ENCODE peak calls at places on chromosomes 11 and 22, in eight cellular contexts. M, Q, N, O, B, S, X and T are unnamed samples.

GRCh38 chr11:2898366-2899079 is 12.9 kb upstream of the CDKN1C start:
- DNase-seq in N (no peak), S (peak), O (peak), Q (peak), B (peak), X (no peak), M (peak), T (no peak)

GRCh38 chr11:3614742-3615171 is 27.0 kb downstream of the ART5 start:
- DNase-seq in X (no peak), O (no peak), M (peak), Q (no peak), B (no peak), N (no peak), S (no peak), T (no peak)

GRCh38 chr22:37419916-37420655 is 7.2 kb downstream of the ELFN2 start:
- DNase-seq in B (no peak), O (no peak), N (no peak), Q (no peak), S (no peak), X (no peak), M (no peak), T (no peak)

GRCh38 chr11:72430743-72431570 is 3.4 kb downstream of the CLPB start:
- DNase-seq in X (peak), B (peak), M (no peak), S (peak), O (peak), Q (peak), N (peak), T (peak)

GRCh38 chr11:15161746-15162145 is 47.0 kb downstream of the INSC start:
- DNase-seq in S (no peak), X (no peak), B (no peak), Q (no peak), N (no peak), O (no peak), M (no peak), T (no peak)

GRCh38 chr11:129273944-129274343 is 81.8 kb upstream of the ARHGAP32 start:
- DNase-seq in O (no peak), Q (no peak), N (no peak), B (no peak), M (no peak), S (no peak), X (no peak), T (no peak)

GRCh38 chr11:72135891-72136676 is 559 bp downstream of the FOLR3 start:
- DNase-seq in B (no peak), Q (no peak), O (no peak), X (no peak), M (no peak), N (no peak), S (peak), T (no peak)

GRCh38 chr22:17841836-17842235 is 67.6 kb upstream of the BID start:
- DNase-seq in M (no peak), X (no peak), Q (no peak), B (no peak), O (no peak), N (no peak), S (no peak), T (no peak)

DNA sequence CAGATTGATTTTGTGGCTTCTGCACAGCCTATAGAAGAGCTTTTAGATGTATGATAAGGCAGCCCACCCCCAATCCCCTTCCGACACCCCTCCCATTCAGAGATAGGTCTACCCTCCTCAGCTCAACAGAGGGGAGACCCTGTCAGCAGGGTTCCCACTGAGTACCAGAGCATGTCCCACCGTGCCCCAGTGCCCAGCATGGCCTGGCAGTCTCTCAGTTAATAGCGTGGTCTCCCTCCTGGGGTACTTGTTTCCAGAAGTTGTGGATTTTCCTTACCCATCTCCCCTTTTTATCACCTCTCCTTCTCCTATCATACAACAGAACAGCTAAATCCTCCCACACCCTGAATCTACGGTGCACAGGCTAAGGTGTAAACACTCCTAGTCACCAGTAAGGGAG is 6.8 kb downstream of the PLAAT2 start:
- DNase-seq in Q (no peak), B (no peak), S (no peak), N (no peak), O (no peak), M (no peak), X (no peak), T (no peak)
- TF ChIP-seq CTCF in Q (no peak), B (no peak), S (no peak), N (no peak), O (no peak), M (no peak), X (no peak), T (no peak)

GRCh38 chr11:121870202-121871045 is 245.6 kb downstream of the BLID start:
- DNase-seq in O (no peak), X (no peak), Q (no peak), S (no peak), M (no peak), N (no peak), B (peak), T (no peak)
- TF ChIP-seq CTCF in O (no peak), X (peak), Q (peak), S (peak), M (no peak), N (no peak), B (peak), T (no peak)

DNA sequence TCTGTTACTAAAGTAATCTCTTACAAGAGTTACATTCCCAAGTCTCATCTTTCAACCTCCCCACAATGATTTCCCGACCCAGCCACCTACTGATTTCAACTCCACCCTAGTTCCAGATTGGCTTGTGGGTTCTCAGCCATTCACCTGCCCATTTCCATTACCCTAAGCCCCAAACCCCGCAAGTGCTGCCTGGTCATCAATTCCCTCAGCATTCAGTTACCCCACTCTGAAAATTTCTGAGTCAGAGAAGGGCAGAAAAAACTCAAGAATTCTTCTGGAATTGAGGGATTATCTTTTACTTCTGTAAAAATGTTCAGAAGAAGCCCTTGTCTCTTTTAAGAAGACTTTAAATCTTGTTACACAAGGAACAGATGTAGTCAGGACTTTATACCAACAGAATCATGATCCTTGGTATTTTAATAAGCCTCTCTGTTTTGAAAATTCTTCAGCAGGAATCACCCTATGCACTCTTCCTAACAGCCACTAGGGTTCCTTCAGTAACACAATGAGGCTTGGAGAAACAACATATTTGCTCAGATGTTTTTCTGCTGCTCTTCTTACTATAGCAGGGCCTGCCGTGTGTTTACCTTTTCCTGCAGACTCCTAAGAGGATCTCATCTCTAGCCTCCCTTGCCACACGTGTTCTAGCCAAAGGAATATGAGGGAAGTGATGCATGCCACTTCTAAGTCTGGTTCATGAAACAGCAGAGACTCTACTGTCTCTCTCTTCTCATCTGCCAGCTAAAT is 29.2 kb upstream of the PAMR1 start:
- DNase-seq in S (peak), O (no peak), Q (peak), B (peak), X (no peak), M (no peak), N (no peak), T (no peak)
- TF ChIP-seq CTCF in S (peak), O (peak), Q (peak), B (peak), X (no peak), M (no peak), N (peak), T (peak)

GRCh38 chr11:95302211-95302610 is 71.2 kb upstream of the SESN3 start:
- DNase-seq in S (no peak), Q (no peak), N (no peak), B (no peak), X (no peak), M (no peak), O (no peak), T (no peak)

GRCh38 chr11:95297680-95298452 is 66.9 kb upstream of the SESN3 start:
- DNase-seq in B (no peak), N (no peak), Q (no peak), O (no peak), M (no peak), S (no peak), X (no peak), T (no peak)

GRCh38 chr11:95299078-95299611 is 68.1 kb upstream of the SESN3 start:
- DNase-seq in B (no peak), X (no peak), N (no peak), Q (no peak), O (no peak), M (no peak), S (no peak), T (no peak)

GRCh38 chr11:95304777-95305176 is 73.8 kb upstream of the SESN3 start:
- DNase-seq in M (no peak), B (no peak), N (no peak), O (no peak), X (no peak), Q (no peak), S (no peak), T (no peak)

GRCh38 chr11:95301497-95301896 is 70.5 kb upstream of the SESN3 start:
- DNase-seq in Q (no peak), N (no peak), X (no peak), O (peak), M (no peak), S (no peak), B (peak), T (no peak)
- TF ChIP-seq CTCF in Q (no peak), N (no peak), X (no peak), O (no peak), M (no peak), S (no peak), B (no peak), T (no peak)

DNA sequence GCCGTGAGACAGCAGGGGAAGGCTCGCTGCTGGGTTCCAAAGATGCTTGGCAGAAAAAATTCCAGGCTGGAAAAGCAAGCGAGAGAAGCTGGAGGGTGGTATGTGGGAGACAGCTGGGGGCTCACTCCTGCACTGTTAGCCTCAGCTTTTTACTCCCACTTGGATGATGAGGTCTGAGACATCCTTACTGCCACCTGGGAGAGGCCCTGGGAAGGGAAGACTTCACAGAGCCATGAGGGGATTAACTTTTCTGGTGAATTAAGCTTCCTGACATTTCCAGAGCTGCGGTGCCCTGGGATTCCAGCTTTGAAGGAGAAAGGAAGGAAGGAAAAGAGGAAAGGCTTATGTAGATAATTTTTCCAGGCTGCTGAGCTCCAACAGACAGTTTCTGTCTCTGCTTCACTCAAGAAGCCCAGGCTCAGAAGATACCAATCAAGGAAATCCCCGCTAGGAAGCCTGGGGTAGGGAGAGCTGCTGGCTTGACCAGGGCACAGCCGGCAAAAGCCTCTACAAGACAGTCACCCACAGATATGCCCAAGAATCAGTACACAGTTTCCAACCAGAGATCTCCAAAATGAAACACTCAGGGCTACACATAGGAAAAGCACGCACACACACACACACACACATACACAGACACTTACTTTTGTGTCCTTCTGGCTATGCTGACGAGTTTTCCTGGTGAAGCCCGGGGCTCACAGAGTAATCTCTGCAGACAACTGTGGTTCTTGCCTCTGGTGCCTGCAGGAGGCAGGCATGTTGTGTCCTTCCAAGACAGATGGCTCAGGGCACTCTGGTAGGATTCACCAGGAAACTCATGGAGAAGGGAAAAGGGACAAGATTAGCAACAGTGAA is 907 bp downstream of the MCHR1 start:
- DNase-seq in S (peak), M (no peak), X (peak), N (no peak), B (peak), Q (peak), O (no peak), T (no peak)
- TF ChIP-seq CTCF in S (no peak), M (no peak), X (peak), N (no peak), B (peak), Q (peak), O (no peak), T (no peak)

GRCh38 chr22:25048659-25049657 is 96.4 kb downstream of the KIAA1671 start:
- DNase-seq in N (peak), X (peak), S (no peak), O (peak), B (peak), Q (peak), M (peak), T (peak)

GRCh38 chr22:25050566-25050965 is 98.0 kb downstream of the KIAA1671 start:
- DNase-seq in Q (no peak), B (no peak), N (no peak), S (no peak), M (no peak), X (no peak), O (no peak), T (no peak)

GRCh38 chr22:25051983-25052710 is 99.6 kb downstream of the KIAA1671 start:
- DNase-seq in S (no peak), M (no peak), Q (no peak), N (no peak), X (no peak), O (peak), B (no peak), T (no peak)

GRCh38 chr22:25049770-25050169 is 97.3 kb downstream of the KIAA1671 start:
- DNase-seq in Q (no peak), O (no peak), B (no peak), M (no peak), S (no peak), X (no peak), N (no peak), T (no peak)

GRCh38 chr22:25051073-25051472 is 98.6 kb downstream of the KIAA1671 start:
- DNase-seq in Q (no peak), B (no peak), X (no peak), S (no peak), O (no peak), M (no peak), N (no peak), T (no peak)
- TF ChIP-seq CTCF in Q (peak), B (peak), X (peak), S (peak), O (peak), M (peak), N (peak), T (peak)